ENCODE peak calls at places on chromosomes 5 and 9, in four cellular contexts. F, A, L and P are unnamed samples.

GRCh38 chr5:105428461-105429129 is 1866.0 kb upstream of the NUDT12 start:
- DNase-seq in A (no peak), F (no peak), L (no peak), P (no peak)

GRCh38 chr9:125519741-125520140 is 187.3 kb downstream of the MAPKAP1 start:
- DNase-seq in L (no peak), A (no peak), F (no peak), P (no peak)

GRCh38 chr5:170757182-170757601 is 26.3 kb upstream of the GABRP start:
- DNase-seq in A (no peak), F (peak; percentile 34), L (peak; percentile 48), P (peak; percentile 41)

GRCh38 chr9:23850242-23851023 is 24.4 kb upstream of the ELAVL2 start:
- DNase-seq in A (no peak), L (no peak), F (no peak), P (no peak)

GRCh38 chr9:106643211-106643930 is 219.6 kb upstream of the ZNF462 start:
- DNase-seq in A (no peak), L (no peak), F (no peak), P (no peak)

GRCh38 chr5:166936351-166936750 is 1355.1 kb upstream of the WWC1 start:
- DNase-seq in F (no peak), A (no peak), L (no peak), P (no peak)

GRCh38 chr9:116673375-116673774 is 13.7 kb upstream of the TRIM32 start:
- DNase-seq in F (no peak), A (no peak), L (peak; percentile 33), P (no peak)

GRCh38 chr5:172428224-172429166 is 25.8 kb downstream of the SH3PXD2B start:
- DNase-seq in F (no peak), A (peak; percentile 59), L (peak; percentile 48), P (no peak)

GRCh38 chr9:20472646-20473045 is 149.7 kb downstream of the MLLT3 start:
- DNase-seq in F (no peak), A (no peak), L (no peak), P (no peak)

GRCh38 chr5:68114641-68115040 is 100.9 kb upstream of the PIK3R1 start:
- DNase-seq in L (peak; percentile 91), A (no peak), F (no peak), P (peak; percentile 93)

GRCh38 chr9:130763585-130764200 is 70.1 kb downstream of the EXOSC2 start:
- DNase-seq in A (no peak), L (no peak), F (no peak), P (no peak)

GRCh38 chr9:120383999-120384924 is 195.7 kb downstream of the CDK5RAP2 start:
- DNase-seq in F (no peak), A (peak; percentile 63), L (peak; percentile 74), P (peak; percentile 70)

GRCh38 chr5:1152156-1152555 is 40.3 kb upstream of the SLC12A7 start:
- DNase-seq in A (no peak), F (no peak), L (no peak), P (no peak)

GRCh38 chr5:41856644-41857491 is 13.4 kb downstream of the OXCT1 start:
- DNase-seq in L (peak; percentile 69), A (peak; percentile 65), F (peak; percentile 91), P (peak; percentile 16)

GRCh38 chr9:17810293-17810692 is 231.4 kb downstream of the SH3GL2 start:
- DNase-seq in F (no peak), L (no peak), A (no peak), P (no peak)

GRCh38 chr9:31272456-31273295 is 1111.8 kb upstream of the ACO1 start:
- DNase-seq in L (no peak), A (no peak), F (no peak), P (no peak)

GRCh38 chr9:114497220-114497619 is 8.1 kb downstream of the WHRN start:
- DNase-seq in L (peak; percentile 12), F (no peak), A (no peak), P (no peak)

GRCh38 chr5:174159327-174160247 is 114.1 kb downstream of the NSG2 start:
- DNase-seq in L (peak; percentile 63), F (no peak), A (no peak), P (peak; percentile 73)

GRCh38 chr9:97744710-97745708 is 47.9 kb upstream of the XPA start:
- DNase-seq in F (peak; percentile 7), A (no peak), L (no peak), P (no peak)

GRCh38 chr9:114811301-114811700 is 5.5 kb upstream of the TNFSF15 start:
- DNase-seq in F (peak; percentile 28), A (no peak), L (peak; percentile 12), P (peak; percentile 56)

GRCh38 chr9:86885232-86885631 is 62.1 kb downstream of the GAS1 start:
- DNase-seq in A (no peak), F (no peak), L (no peak), P (no peak)